ENCODE peak calls at places on chromosomes 3 and 15, in eight cellular contexts. U is esophagus muscularis mucosa, M is adipocyte, R is HCT116, Z is GM23248, E is AG04450, A is fibroblast of lung, T is left lung. G is an unnamed sample. For H3K9me3, the result is how much of the 10 kb centered on the place peaks cover.

GRCh38 chr3:47250309-47251060 is 32.1 kb downstream of the KIF9 start:
- DNase-seq in Z (peak), M (peak), R (peak), A (peak), T (no peak), E (no peak), U (no peak), G (no peak)

GRCh38 chr3:69012111-69012835 is 1.2 kb downstream of the EOGT start:
- DNase-seq in T (no peak), E (no peak), A (peak), U (no peak), R (no peak), M (peak), Z (peak), G (no peak)

GRCh38 chr3:40864146-40864782 is 335.0 kb upstream of the CTNNB1 start:
- DNase-seq in U (no peak), Z (no peak), E (no peak), R (no peak), M (no peak), T (no peak), A (no peak), G (no peak)

GRCh38 chr3:187719628-187720336 is 17.4 kb upstream of the RTP2 start:
- DNase-seq in E (no peak), M (peak), A (no peak), T (no peak), R (no peak), U (no peak), Z (no peak), G (no peak)

GRCh38 chr15:73464602-73465001 is 21.6 kb downstream of the REC114 start:
- DNase-seq in R (no peak), M (no peak), U (no peak), T (no peak), A (no peak), Z (no peak), E (no peak), G (no peak)

GRCh38 chr15:99997112-99997651 is 263.9 kb upstream of the LYSMD4 start:
- DNase-seq in E (no peak), T (no peak), M (no peak), R (no peak), U (no peak), Z (no peak), A (no peak), G (no peak)

GRCh38 chr3:193897288-193897687 is 238.7 kb upstream of the HES1 start:
- DNase-seq in T (no peak), R (no peak), A (no peak), U (no peak), M (no peak), Z (no peak), E (no peak), G (no peak)

GRCh38 chr3:194688207-194688711 is 2.6 kb downstream of the FAM43A start:
- DNase-seq in E (no peak), R (no peak), T (peak), A (peak), Z (peak), M (peak), U (no peak), G (no peak)

GRCh38 chr3:120678331-120678845 is 3.7 kb downstream of the HGD start:
- DNase-seq in U (peak), A (peak), R (no peak), Z (peak), T (no peak), M (peak), E (peak), G (no peak)

GRCh38 chr3:142077859-142078500 is 71.4 kb downstream of the TFDP2 start:
- DNase-seq in T (no peak), Z (no peak), E (no peak), A (no peak), M (no peak), R (no peak), U (no peak), G (no peak)

GRCh38 chr3:51355891-51356578 is 29.1 kb upstream of the MANF start:
- DNase-seq in A (no peak), M (no peak), Z (no peak), E (no peak), T (no peak), R (no peak), U (no peak), G (no peak)

GRCh38 chr3:48268381-48268935 is 27.6 kb downstream of the ZNF589 start:
- DNase-seq in A (no peak), U (no peak), T (no peak), E (no peak), M (no peak), Z (no peak), R (no peak), G (peak)

GRCh38 chr3:128144512-128144911 is 8.8 kb upstream of the EEFSEC start:
- DNase-seq in R (no peak), M (no peak), Z (no peak), T (no peak), E (no peak), A (no peak), U (no peak), G (no peak)

GRCh38 chr15:43872416-43873020 is 45.7 kb downstream of the WDR76 start:
- DNase-seq in R (peak), Z (peak), M (peak), T (no peak), E (peak), U (no peak), A (peak), G (no peak)

GRCh38 chr3:69784854-69785523 is 45.7 kb downstream of the MITF start:
- DNase-seq in U (no peak), M (peak), R (no peak), T (peak), Z (peak), E (peak), A (peak), G (no peak)

GRCh38 chr15:29308299-29308698 is 38.7 kb upstream of the NSMCE3 start:
- DNase-seq in U (no peak), E (no peak), R (no peak), Z (no peak), A (no peak), M (no peak), T (no peak), G (no peak)

GRCh38 chr3:23740517-23741402 is 65.0 kb upstream of the UBE2E1 start:
- DNase-seq in E (no peak), R (peak), A (no peak), Z (peak), M (peak), T (no peak), U (no peak), G (no peak)

GRCh38 chr15:38377547-38378161 is 76.3 kb upstream of the FAM98B start:
- DNase-seq in A (peak), M (peak), Z (no peak), E (no peak), R (no peak), U (no peak), T (no peak), G (no peak)

GRCh38 chr3:149564079-149564478 is 89.6 kb downstream of the TM4SF4 start:
- DNase-seq in U (no peak), T (no peak), A (no peak), Z (peak), E (no peak), R (no peak), M (peak), G (no peak)

GRCh38 chr15:81098884-81099601 is 35.0 kb upstream of the CFAP161 start:
- DNase-seq in R (no peak), U (peak), Z (no peak), M (no peak), A (no peak), T (no peak), E (no peak), G (no peak)

GRCh38 chr3:73520931-73521461 is 103.7 kb downstream of the PDZRN3 start:
- DNase-seq in T (no peak), A (peak), E (no peak), U (peak), R (no peak), Z (peak), M (peak), G (no peak)

GRCh38 chr3:48552111-48552911 is 4.3 kb downstream of the PFKFB4 start:
- DNase-seq in U (no peak), A (no peak), E (no peak), Z (no peak), T (peak), R (no peak), M (no peak), G (no peak)

DNA sequence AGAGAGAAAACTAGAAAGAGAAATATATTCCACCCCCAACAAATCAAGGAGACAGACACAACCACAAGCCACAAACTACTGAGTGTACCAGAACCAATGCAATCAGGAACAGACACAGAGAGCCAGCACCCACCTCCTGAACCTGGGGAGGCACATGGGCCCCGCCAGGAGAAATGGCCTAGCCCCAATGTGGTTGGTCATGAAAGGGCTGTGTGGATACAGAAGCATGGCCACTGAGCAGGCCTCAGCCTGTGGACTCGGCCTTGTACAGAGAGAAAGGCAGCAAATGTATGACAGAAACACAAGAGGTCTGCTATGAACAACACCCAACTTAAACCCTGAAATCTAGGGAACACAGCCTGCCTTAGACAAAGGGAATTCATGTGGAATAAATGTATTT is 176.9 kb upstream of the CHRNA7 start:
- DNase-seq in A (no peak), T (no peak), U (no peak), E (no peak), Z (no peak), M (no peak), R (no peak), G (no peak)
- H3K9me3 ChIP-seq in A (under half), T (under half), U (under half), E (under half), Z (under half), M (under half), R (under half), G (under half)

DNA sequence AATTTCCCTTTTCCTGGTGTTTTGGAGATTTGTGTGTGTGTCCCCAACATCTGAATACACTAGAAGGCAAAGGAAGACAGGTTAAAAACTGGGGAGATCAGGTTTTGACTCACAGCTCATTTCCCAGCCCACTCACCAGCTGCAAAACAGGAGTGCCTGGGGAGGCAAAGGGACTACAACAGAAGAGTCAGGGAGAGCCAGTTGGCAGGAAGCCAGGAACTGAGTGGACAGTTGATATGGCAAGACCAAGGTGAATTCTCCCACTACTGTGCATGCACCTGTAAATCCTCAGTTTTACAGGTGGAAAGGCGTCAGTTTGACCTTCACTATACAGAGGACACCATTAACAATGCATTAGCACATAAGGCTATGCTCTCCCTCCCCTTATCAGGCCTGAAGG is 901.5 kb upstream of the SEMA6D start:
- DNase-seq in M (no peak), A (no peak), E (no peak), R (no peak), Z (no peak), T (no peak), U (no peak), G (no peak)
- H3K9me3 ChIP-seq in M (under half), A (under half), E (under half), R (under half), Z (under half), T (under half), U (under half), G (under half)

DNA sequence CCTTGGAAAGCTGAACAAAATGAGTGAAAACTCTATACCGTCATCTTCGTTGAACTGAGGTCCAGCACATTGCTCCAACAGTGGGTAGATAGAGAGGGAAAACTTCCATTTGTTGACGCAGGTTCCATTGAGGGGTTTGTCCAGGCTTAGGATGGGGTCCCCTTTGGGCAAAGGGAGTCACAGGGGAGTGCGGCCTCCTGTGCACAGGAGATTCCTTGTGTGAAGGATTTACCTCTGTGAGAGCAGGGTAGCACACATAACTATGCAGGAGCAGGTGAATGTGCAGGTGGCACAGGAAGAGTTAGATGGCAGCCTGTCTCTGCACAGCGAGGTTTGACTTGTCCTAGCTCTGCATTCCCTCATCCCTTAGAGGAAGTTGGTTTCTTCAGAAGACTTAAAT is 139.3 kb downstream of the SNRPN start:
- DNase-seq in M (no peak), E (no peak), A (no peak), Z (no peak), T (no peak), R (no peak), U (peak), G (no peak)
- H3K9me3 ChIP-seq in M (half or more), E (under half), A (under half), Z (under half), T (under half), R (under half), U (half or more), G (under half)

GRCh38 chr15:25186411-25186810 is 231.6 kb downstream of the SNRPN start:
- DNase-seq in E (no peak), M (no peak), T (peak), R (no peak), Z (no peak), U (no peak), A (no peak), G (no peak)

GRCh38 chr15:25186906-25187645 is 232.3 kb downstream of the SNRPN start:
- DNase-seq in Z (no peak), A (no peak), M (no peak), U (no peak), T (peak), E (no peak), R (no peak), G (no peak)

GRCh38 chr15:25188051-25188450 is 233.3 kb downstream of the SNRPN start:
- DNase-seq in A (no peak), U (no peak), Z (no peak), R (no peak), M (no peak), E (no peak), T (peak), G (no peak)

GRCh38 chr15:25189551-25189950 is 234.8 kb downstream of the SNRPN start:
- DNase-seq in Z (no peak), U (no peak), M (no peak), A (no peak), E (no peak), R (no peak), T (peak), G (no peak)

GRCh38 chr15:25188551-25189101 is 233.8 kb downstream of the SNRPN start:
- DNase-seq in M (no peak), T (peak), Z (no peak), U (no peak), E (no peak), R (no peak), A (no peak), G (no peak)
- H3K9me3 ChIP-seq in M (under half), T (under half), Z (under half), U (under half), E (half or more), R (under half), A (under half), G (under half)

DNA sequence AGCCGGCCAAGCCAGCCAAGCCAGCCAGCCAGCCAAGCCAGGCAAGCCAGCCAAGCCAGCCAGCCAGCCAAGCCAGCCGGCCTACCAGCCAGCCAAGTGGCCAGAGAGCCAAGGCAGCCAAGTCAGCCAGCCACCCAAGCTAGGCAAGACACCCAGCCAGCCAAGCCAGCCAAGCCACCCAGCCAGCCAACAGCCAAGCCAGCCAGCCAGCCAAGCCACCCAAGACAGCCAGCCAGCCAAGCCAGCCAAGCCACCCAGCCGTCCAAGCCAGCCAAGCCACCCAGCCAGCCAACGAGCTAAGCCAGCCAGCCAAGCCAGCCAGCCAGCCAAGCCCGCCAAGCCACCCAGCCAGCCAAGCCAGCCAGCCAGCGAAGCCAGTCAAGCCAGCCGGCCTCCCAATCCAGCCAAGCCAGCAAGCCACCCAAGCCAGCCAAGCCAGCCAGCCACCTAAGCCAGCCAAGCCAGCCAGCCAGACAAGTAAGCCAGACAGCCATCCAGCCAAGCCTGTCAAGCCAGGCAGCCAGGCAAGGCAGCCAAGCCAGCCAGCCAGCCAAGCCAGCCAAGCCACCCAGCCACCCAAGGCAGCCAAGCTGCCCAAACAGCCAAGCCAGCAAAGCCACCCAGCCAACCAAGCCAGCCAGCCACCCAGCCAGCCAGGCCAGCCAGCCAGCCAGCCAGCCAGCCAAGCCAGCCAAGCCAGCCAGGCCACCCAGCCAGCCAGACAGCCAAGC is 200.5 kb downstream of the GOLGA6L6 start:
- DNase-seq in U (peak), A (no peak), M (peak), R (no peak), E (no peak), T (peak), Z (no peak), G (peak)
- H3K9me3 ChIP-seq in U (under half), A (under half), M (under half), R (under half), E (half or more), T (under half), Z (under half), G (under half)

GRCh38 chr15:26564354-26564753 is 208.5 kb downstream of the GABRB3 start:
- DNase-seq in R (no peak), A (no peak), E (no peak), T (no peak), M (no peak), Z (no peak), U (no peak), G (no peak)
- H3K9me3 ChIP-seq in R (under half), A (under half), E (under half), T (under half), M (under half), Z (under half), U (under half), G (under half)